ENCODE peak calls at places on chromosomes 1 and 21, in seven cellular contexts. V is lung, G is psoas muscle, W is sigmoid colon, K is uterus, S is mucosa of descending colon, H is fibroblast of lung. N is an unnamed sample.

GRCh38 chr21:41437754-41438153 is 11.7 kb downstream of the MX1 start:
- DNase-seq in G (no peak), K (no peak), W (no peak), V (no peak), H (no peak), S (no peak), N (no peak)

GRCh38 chr1:33346921-33347649 is 26.2 kb upstream of the A3GALT2 start:
- DNase-seq in V (peak; percentile 60), H (peak; percentile 92), G (peak; percentile 74), W (peak; percentile 88), K (peak; percentile 50), S (no peak), N (peak; percentile 74)

GRCh38 chr1:105138445-105138821 is 1388.7 kb downstream of the AMY1C start:
- DNase-seq in H (peak; percentile 10), V (peak; percentile 42), K (no peak), S (no peak), G (no peak), W (no peak), N (no peak)

GRCh38 chr1:165067829-165068228 is 288.7 kb downstream of the LMX1A start:
- DNase-seq in W (no peak), V (no peak), K (no peak), G (no peak), H (no peak), S (no peak), N (no peak)

GRCh38 chr1:84283381-84283780 is 18.1 kb upstream of the SAMD13 start:
- DNase-seq in V (no peak), W (no peak), K (no peak), H (no peak), G (no peak), S (no peak), N (no peak)

GRCh38 chr1:172322219-172323061 is 98.0 kb upstream of the C1orf105 start:
- DNase-seq in V (peak; percentile 58), G (peak; percentile 51), H (peak; percentile 88), W (peak; percentile 73), K (peak; percentile 67), S (no peak), N (peak; percentile 62)

GRCh38 chr1:203189951-203190352 is 3.4 kb upstream of the CHI3L1 start:
- DNase-seq in V (no peak), W (peak; percentile 40), K (no peak), G (no peak), S (no peak), H (no peak), N (no peak)

GRCh38 chr1:92663769-92664168 is 121.1 kb downstream of the EVI5 start:
- DNase-seq in H (no peak), V (no peak), G (no peak), K (no peak), S (no peak), W (no peak), N (no peak)

GRCh38 chr1:9753121-9753531 is 70.6 kb downstream of the CLSTN1 start:
- DNase-seq in V (no peak), H (peak; percentile 77), W (no peak), G (peak; percentile 68), S (no peak), K (peak; percentile 41), N (peak; percentile 28)

GRCh38 chr21:33286600-33287456 is 20.7 kb downstream of the IL10RB start:
- DNase-seq in V (peak; percentile 73), H (peak; percentile 83), S (peak; percentile 23), W (no peak), G (no peak), K (peak; percentile 36), N (no peak)

GRCh38 chr1:118928739-118929554 is 59.2 kb downstream of the TBX15 start:
- DNase-seq in V (no peak), S (no peak), G (no peak), K (no peak), W (no peak), H (peak; percentile 39), N (no peak)

GRCh38 chr1:221053889-221054288 is 174.6 kb downstream of the HLX start:
- DNase-seq in V (no peak), K (no peak), S (no peak), W (no peak), G (no peak), H (no peak), N (no peak)

GRCh38 chr1:237938553-237938952 is 47.8 kb upstream of the ZP4 start:
- DNase-seq in H (no peak), G (no peak), K (no peak), W (no peak), S (no peak), V (no peak), N (no peak)

GRCh38 chr1:157363660-157364140 is 188.6 kb downstream of the FCRL5 start:
- DNase-seq in K (no peak), V (no peak), S (peak; percentile 60), G (peak; percentile 47), W (no peak), H (peak; percentile 20), N (no peak)

GRCh38 chr1:116804736-116805135 is 50.5 kb downstream of the CD2 start:
- DNase-seq in H (no peak), W (no peak), G (no peak), S (no peak), K (no peak), V (no peak), N (no peak)

GRCh38 chr1:239091537-239091936 is 294.8 kb upstream of the CHRM3 start:
- DNase-seq in K (no peak), S (no peak), G (no peak), H (no peak), V (no peak), W (no peak), N (no peak)

GRCh38 chr1:236024655-236025054 is 40.2 kb downstream of the NID1 start:
- DNase-seq in G (no peak), K (no peak), V (no peak), S (no peak), H (no peak), W (no peak), N (no peak)

GRCh38 chr1:22124592-22125229 is 18.2 kb downstream of the WNT4 start:
- DNase-seq in W (no peak), V (no peak), S (no peak), G (no peak), H (no peak), K (no peak), N (no peak)

GRCh38 chr1:203289281-203289981 is 15.9 kb upstream of the BTG2 start:
- DNase-seq in W (peak; percentile 73), H (no peak), S (peak; percentile 86), V (no peak), K (no peak), G (no peak), N (no peak)

GRCh38 chr1:212515329-212515760 is 82.6 kb downstream of the NENF start:
- DNase-seq in G (no peak), W (no peak), H (no peak), V (no peak), K (no peak), S (no peak), N (no peak)

GRCh38 chr1:90023691-90024090 is 28.8 kb downstream of the ZNF326 start:
- DNase-seq in V (no peak), G (no peak), H (no peak), S (no peak), W (no peak), K (no peak), N (no peak)
- H3K36me3 ChIP-seq in V (peaks cover 34% of the 10 kb centered on the region), G (peaks cover 15% of the 10 kb centered on the region), H (peaks cover 8% of the 10 kb centered on the region), S (no peaks in the 10 kb centered on the region), W (peaks cover 50% of the 10 kb centered on the region), K (no peaks in the 10 kb centered on the region), N (peaks cover 5% of the 10 kb centered on the region)

DNA sequence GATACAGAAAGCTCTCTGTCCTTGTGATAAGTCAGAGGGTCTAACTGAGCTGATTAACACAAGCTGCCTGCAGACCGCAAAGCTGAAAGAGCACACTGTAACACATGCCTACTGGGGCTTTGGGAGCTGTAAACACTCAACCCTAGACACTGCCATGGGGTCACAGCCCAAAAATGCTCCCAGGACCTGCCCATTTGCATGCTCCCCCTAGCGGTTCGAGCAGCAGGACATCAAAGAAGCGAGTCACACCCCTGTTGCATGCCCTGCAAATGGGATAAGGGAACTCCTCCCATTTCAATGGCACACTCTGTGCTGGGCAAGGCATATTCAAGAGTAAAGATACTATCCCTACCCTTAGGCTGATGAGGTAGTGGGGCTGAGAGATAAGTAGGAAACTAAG is 22.8 kb downstream of the LCE3E start:
- DNase-seq in K (no peak), V (no peak), W (no peak), G (no peak), H (no peak), S (no peak), N (no peak)
- TF ChIP-seq CTCF in K (no peak), V (no peak), W (no peak), G (no peak), H (no peak), S (no peak), N (peak; percentile 2)

GRCh38 chr1:28247603-28248272 is 11.6 kb upstream of the SESN2 start:
- DNase-seq in H (no peak), V (no peak), K (no peak), S (no peak), G (no peak), W (no peak), N (no peak)

GRCh38 chr1:28248273-28249012 is 10.9 kb upstream of the SESN2 start:
- DNase-seq in S (peak; percentile 78), G (peak; percentile 85), K (peak; percentile 79), W (peak; percentile 91), H (peak; percentile 89), V (peak; percentile 83), N (no peak)

GRCh38 chr1:28246427-28246832 is 10.5 kb downstream of the ATP5IF1 start:
- DNase-seq in K (no peak), G (no peak), H (no peak), S (no peak), W (no peak), V (no peak), N (no peak)

GRCh38 chr1:28249013-28249870 is 10.1 kb upstream of the SESN2 start:
- DNase-seq in W (peak; percentile 79), G (peak; percentile 90), K (no peak), S (no peak), V (peak; percentile 82), H (peak; percentile 77), N (peak; percentile 73)

DNA sequence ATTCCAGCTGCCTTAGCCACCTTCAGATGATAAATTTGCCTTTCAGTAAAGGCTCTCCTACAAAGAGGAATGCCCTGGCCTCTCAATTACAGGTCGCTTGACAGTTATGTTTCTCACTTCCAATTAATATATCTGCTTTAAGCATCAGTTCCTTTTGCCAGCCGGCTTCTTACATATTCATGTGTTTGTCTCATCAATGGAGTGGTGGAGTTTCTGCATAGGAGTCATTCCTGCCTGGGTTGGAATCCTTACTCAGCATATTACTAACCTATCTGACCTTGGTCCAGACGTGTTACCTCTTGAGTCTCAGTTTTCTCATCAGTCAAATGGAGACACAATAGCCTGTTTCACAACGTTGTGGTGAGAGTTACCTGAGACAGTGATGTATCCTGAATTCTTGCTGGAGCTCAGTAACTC is 9.4 kb upstream of the SESN2 start:
- DNase-seq in W (no peak), V (no peak), K (no peak), G (no peak), S (no peak), H (no peak), N (no peak)
- H3K4me3 ChIP-seq in W (no peak overlapping the region), V (no peak overlapping the region), K (no peak overlapping the region), G (no peak overlapping the region), S (no peak overlapping the region), H (no peak overlapping the region), N (no peak overlapping the region)

GRCh38 chr1:73617145-73617544 is 580.8 kb downstream of the LRRIQ3 start:
- DNase-seq in H (no peak), W (no peak), G (no peak), K (no peak), S (no peak), V (no peak), N (no peak)

DNA sequence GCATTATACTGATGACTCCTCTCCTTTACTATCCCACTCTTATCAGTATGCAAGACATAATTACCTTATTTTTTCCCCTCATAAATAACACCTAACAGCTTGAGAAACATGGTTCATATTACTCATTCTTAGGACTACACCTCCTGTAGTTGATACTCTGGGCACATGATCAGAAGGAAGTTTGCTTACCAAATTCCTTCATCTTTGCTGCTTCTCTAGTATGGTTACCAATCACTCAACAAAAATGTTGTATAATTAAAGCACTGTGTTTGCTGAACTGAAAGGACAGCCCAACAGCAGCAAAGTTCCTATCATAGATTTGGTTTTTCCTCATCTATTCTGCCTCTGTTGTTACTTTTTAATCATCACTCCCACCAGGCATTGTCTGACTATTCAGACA is 586.3 kb downstream of the LRRIQ3 start:
- DNase-seq in K (no peak), W (no peak), G (no peak), V (no peak), H (no peak), S (no peak), N (no peak)
- H3K36me3 ChIP-seq in K (no peaks in the 10 kb centered on the region), W (no peaks in the 10 kb centered on the region), G (no peaks in the 10 kb centered on the region), V (no peaks in the 10 kb centered on the region), H (no peaks in the 10 kb centered on the region), S (no peaks in the 10 kb centered on the region), N (no peaks in the 10 kb centered on the region)